ENCODE peak calls at places on chromosome 22, in four cellular contexts. S, J, I and L are unnamed samples. For H4K20me1, the result is how much of the 10 kb centered on the place peaks cover.

GRCh38 chr22:24230911-24231656 is 13.8 kb downstream of the GGT5 start:
- DNase-seq in S (no peak), J (no peak), I (no peak), L (peak)

GRCh38 chr22:44669725-44670027 is 32.3 kb upstream of the PRR5 start:
- DNase-seq in S (no peak), J (no peak), I (no peak), L (peak)

GRCh38 chr22:29804985-29805384 is 33.1 kb downstream of the ASCC2 start:
- DNase-seq in S (no peak), J (no peak), I (no peak), L (no peak)

GRCh38 chr22:32950366-32950765 is 107.8 kb downstream of the SYN3 start:
- DNase-seq in S (no peak), J (no peak), I (no peak), L (no peak)

GRCh38 chr22:25622011-25622410 is 57.5 kb downstream of the GRK3 start:
- DNase-seq in S (no peak), J (peak), I (no peak), L (no peak)

GRCh38 chr22:19579880-19580279 is 55.7 kb upstream of the CLDN5 start:
- DNase-seq in S (no peak), J (no peak), I (no peak), L (no peak)

GRCh38 chr22:20009582-20010306 is 6.9 kb downstream of the ARVCF start:
- DNase-seq in S (no peak), J (no peak), I (no peak), L (no peak)

GRCh38 chr22:28951969-28952521 is 68.7 kb downstream of the ZNRF3 start:
- DNase-seq in S (peak), J (peak), I (no peak), L (peak)

GRCh38 chr22:20436309-20437252 is 1.0 kb downstream of the SCARF2 start:
- DNase-seq in S (no peak), J (peak), I (no peak), L (peak)

GRCh38 chr22:32911526-32911925 is 110.0 kb downstream of the TIMP3 start:
- DNase-seq in S (no peak), J (no peak), I (no peak), L (no peak)

GRCh38 chr22:31260474-31260856 is 31.8 kb downstream of the PIK3IP1 start:
- DNase-seq in S (no peak), J (no peak), I (no peak), L (no peak)

GRCh38 chr22:24681236-24681635 is 78.2 kb downstream of the GGT1 start:
- DNase-seq in S (no peak), J (peak), I (no peak), L (no peak)

GRCh38 chr22:23088199-23088604 is 17.9 kb downstream of the GNAZ start:
- DNase-seq in S (peak), J (no peak), I (no peak), L (no peak)

GRCh38 chr22:24459911-24460310 is 32.5 kb downstream of the ADORA2A start:
- DNase-seq in S (no peak), J (no peak), I (no peak), L (no peak)

GRCh38 chr22:22061085-22062077 is 78.8 kb upstream of the TOP3B start:
- DNase-seq in S (no peak), J (peak), I (peak), L (no peak)

GRCh38 chr22:28247667-28248363 is 328.8 kb upstream of the PITPNB start:
- DNase-seq in S (no peak), J (no peak), I (no peak), L (peak)

GRCh38 chr22:22810018-22810427 is 77.6 kb upstream of the IGLL5 start:
- DNase-seq in S (no peak), J (peak), I (peak), L (peak)

GRCh38 chr22:25829237-25829636 is 87.2 kb downstream of the MYO18B start:
- DNase-seq in S (no peak), J (no peak), I (no peak), L (no peak)

GRCh38 chr22:20298110-20298802 is 21.6 kb downstream of the DGCR6L start:
- DNase-seq in S (no peak), J (no peak), I (no peak), L (peak)

GRCh38 chr22:20316844-20317401 is 2.9 kb downstream of the DGCR6L start:
- DNase-seq in S (no peak), J (no peak), I (no peak), L (peak)

GRCh38 chr22:19919701-19920363 is 21.7 kb upstream of the COMT start:
- DNase-seq in S (no peak), J (no peak), I (no peak), L (no peak)

GRCh38 chr22:47328550-47329243 is 566.2 kb downstream of the TBC1D22A start:
- DNase-seq in S (peak), J (peak), I (peak), L (no peak)

GRCh38 chr22:20751185-20751851 is 22.6 kb upstream of the SERPIND1 start:
- DNase-seq in S (no peak), J (no peak), I (no peak), L (peak)

GRCh38 chr22:30902496-30903357 is 65.8 kb downstream of the MORC2 start:
- DNase-seq in S (no peak), J (no peak), I (no peak), L (no peak)

GRCh38 chr22:32615874-32616564 is 141.4 kb downstream of the FBXO7 start:
- DNase-seq in S (peak), J (no peak), I (no peak), L (peak)

GRCh38 chr22:27919943-27920755 is 1.1 kb upstream of the PITPNB start:
- DNase-seq in S (peak), J (peak), I (no peak), L (peak)

GRCh38 chr22:27613099-27614089 is 188.2 kb downstream of the MN1 start:
- DNase-seq in S (no peak), J (no peak), I (no peak), L (no peak)

GRCh38 chr22:25030636-25031035 is 78.1 kb downstream of the KIAA1671 start:
- DNase-seq in S (no peak), J (peak), I (no peak), L (no peak)

GRCh38 chr22:37566903-37567798 is 6.9 kb downstream of the CDC42EP1 start:
- DNase-seq in S (peak), J (peak), I (peak), L (peak)

GRCh38 chr22:23862103-23862502 is 4.4 kb downstream of the SLC2A11 start:
- DNase-seq in S (peak), J (no peak), I (peak), L (peak)

GRCh38 chr22:23397618-23398567 is 182.2 kb downstream of the IGLL1 start:
- DNase-seq in S (no peak), J (no peak), I (no peak), L (no peak)

GRCh38 chr22:31210830-31211503 is 1.1 kb upstream of the LIMK2 start:
- DNase-seq in S (no peak), J (no peak), I (no peak), L (no peak)

GRCh38 chr22:37353839-37354238 is 71.5 kb downstream of the CYTH4 start:
- DNase-seq in S (peak), J (peak), I (no peak), L (no peak)

GRCh38 chr22:48070760-48071159 is 1308.3 kb downstream of the TBC1D22A start:
- DNase-seq in S (no peak), J (no peak), I (no peak), L (peak)

GRCh38 chr22:30392661-30393321 is 4.0 kb upstream of the SEC14L2 start:
- DNase-seq in S (no peak), J (no peak), I (no peak), L (peak)

DNA sequence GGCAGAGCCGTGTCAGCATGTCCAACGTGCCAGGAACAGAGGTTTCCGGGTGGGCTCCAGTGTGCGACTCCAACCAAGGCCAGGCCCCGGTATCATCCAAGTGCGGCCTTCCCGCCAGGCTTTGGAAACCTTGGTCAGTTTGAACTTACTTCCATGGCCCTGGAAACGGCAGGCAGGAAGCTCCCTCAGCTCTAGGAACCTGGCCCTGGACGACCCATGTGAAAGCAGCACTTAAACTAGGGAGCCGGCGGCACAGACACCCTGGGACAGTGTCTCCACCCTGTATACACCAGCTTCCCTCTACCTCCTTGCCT is 65.2 kb downstream of the MYH9 start:
- DNase-seq in S (no peak), J (no peak), I (no peak), L (no peak)
- H4K20me1 ChIP-seq in S (half or more), J (half or more), I (under half), L (under half)

GRCh38 chr22:42243802-42244060 is 26.7 kb downstream of the TCF20 start:
- DNase-seq in S (no peak), J (no peak), I (no peak), L (no peak)

GRCh38 chr22:42249831-42250230 is 20.6 kb downstream of the TCF20 start:
- DNase-seq in S (no peak), J (no peak), I (no peak), L (no peak)

GRCh38 chr22:42247596-42247995 is 22.9 kb downstream of the TCF20 start:
- DNase-seq in S (no peak), J (no peak), I (no peak), L (no peak)
- H4K20me1 ChIP-seq in S (half or more), J (half or more), I (under half), L (half or more)

DNA sequence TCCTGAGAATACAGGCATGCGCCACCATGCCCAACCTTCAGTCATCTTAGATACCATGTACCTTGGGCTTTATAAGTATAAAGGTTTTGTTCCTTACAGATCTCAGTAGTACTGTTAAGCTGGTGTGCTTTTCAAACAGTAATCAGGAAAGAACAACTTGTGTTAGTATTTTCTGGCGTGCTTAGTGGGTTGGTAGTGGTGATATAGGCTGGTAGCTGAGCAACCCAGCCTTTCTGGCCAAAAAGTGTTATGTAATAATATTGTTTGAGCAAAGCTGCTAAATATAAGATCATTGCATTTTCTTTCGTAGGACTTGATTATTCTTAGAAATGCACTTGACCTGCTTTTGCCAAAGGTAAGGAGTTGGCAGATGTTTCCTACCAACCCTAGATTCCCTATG is 6.5 kb downstream of the ADSL start:
- DNase-seq in S (no peak), J (no peak), I (no peak), L (no peak)
- H4K20me1 ChIP-seq in S (under half), J (under half), I (under half), L (under half)

DNA sequence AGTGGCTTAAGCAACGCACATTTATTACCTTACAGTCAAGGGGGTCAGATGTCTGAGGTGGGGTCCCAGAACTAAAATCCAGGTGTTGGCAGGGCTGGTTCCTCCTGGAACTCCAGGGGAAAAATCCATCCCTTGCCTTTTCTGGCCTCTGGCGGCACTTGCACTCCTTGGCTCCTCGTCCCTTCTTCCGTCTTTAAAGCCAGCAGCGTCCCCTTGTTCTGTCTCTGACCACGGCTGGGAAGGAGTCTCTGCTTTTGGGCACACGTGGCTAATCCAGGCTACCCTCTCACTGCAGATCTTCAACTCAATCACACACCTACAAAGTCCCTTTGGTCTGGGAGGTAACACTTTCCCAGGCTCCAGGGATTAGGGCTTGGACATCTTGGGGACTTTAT is 73.5 kb upstream of the WNT7B start:
- DNase-seq in S (no peak), J (no peak), I (no peak), L (no peak)
- H4K20me1 ChIP-seq in S (under half), J (under half), I (under half), L (under half)

GRCh38 chr22:17982572-17983141 is 41.7 kb downstream of the MICAL3 start:
- DNase-seq in S (no peak), J (no peak), I (no peak), L (no peak)

GRCh38 chr22:17981497-17981896 is 42.9 kb downstream of the MICAL3 start:
- DNase-seq in S (no peak), J (no peak), I (no peak), L (no peak)

GRCh38 chr22:17984114-17984513 is 40.2 kb downstream of the MICAL3 start:
- DNase-seq in S (no peak), J (no peak), I (no peak), L (no peak)

GRCh38 chr22:17988800-17989513 is 35.4 kb downstream of the MICAL3 start:
- DNase-seq in S (no peak), J (no peak), I (no peak), L (no peak)

DNA sequence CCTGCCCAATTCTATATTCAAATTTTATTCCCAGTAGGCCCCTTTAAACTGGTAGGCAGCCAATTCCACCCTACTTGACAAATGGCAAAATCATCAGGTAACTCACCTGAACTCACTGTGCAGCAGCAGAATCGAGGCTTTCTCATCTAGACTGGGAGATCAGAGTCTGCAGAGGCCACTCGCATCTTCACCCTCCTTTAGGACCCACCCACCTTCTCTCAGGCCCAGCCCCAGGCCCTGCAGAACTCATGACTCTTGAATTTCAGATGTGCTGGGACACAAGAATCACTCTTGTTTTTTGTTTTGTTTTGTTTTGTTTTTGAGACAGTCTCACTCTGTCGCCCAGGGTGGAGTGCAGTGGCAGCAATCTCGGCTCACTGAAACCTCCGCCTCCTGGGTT is 38.8 kb downstream of the MICAL3 start:
- DNase-seq in S (no peak), J (no peak), I (no peak), L (no peak)
- H4K20me1 ChIP-seq in S (under half), J (half or more), I (under half), L (half or more)

GRCh38 chr22:42939941-42940653 is 74.9 kb downstream of the PACSIN2 start:
- DNase-seq in S (peak), J (peak), I (peak), L (no peak)
- H4K20me1 ChIP-seq in S (under half), J (under half), I (under half), L (half or more)

GRCh38 chr22:42947211-42947990 is 67.5 kb downstream of the PACSIN2 start:
- DNase-seq in S (peak), J (no peak), I (peak), L (peak)

GRCh38 chr22:42948205-42948804 is 66.6 kb downstream of the PACSIN2 start:
- DNase-seq in S (no peak), J (no peak), I (no peak), L (no peak)

GRCh38 chr22:42951093-42951710 is 63.7 kb downstream of the PACSIN2 start:
- DNase-seq in S (no peak), J (no peak), I (no peak), L (no peak)

GRCh38 chr22:42949159-42949558 is 65.8 kb downstream of the PACSIN2 start:
- DNase-seq in S (no peak), J (peak), I (no peak), L (no peak)

GRCh38 chr22:42950281-42950680 is 64.7 kb downstream of the PACSIN2 start:
- DNase-seq in S (no peak), J (no peak), I (no peak), L (no peak)
- H4K20me1 ChIP-seq in S (under half), J (half or more), I (under half), L (half or more)

GRCh38 chr22:50454556-50455075 is 20.2 kb downstream of the SBF1 start:
- DNase-seq in S (no peak), J (no peak), I (no peak), L (no peak)
- H4K20me1 ChIP-seq in S (under half), J (under half), I (under half), L (under half)